ENCODE peak calls at places on chromosome 17, in four cellular contexts. K is breast epithelium, G is thoracic aorta, M is GM23338. Y is an unnamed sample.
A peak's percentile ranks its signal among the peaks of the same experiment; 100 is the strongest.

GRCh38 chr17:39099686-39100293 is 51.6 kb downstream of the PLXDC1 start:
- DNase-seq in K (no peak), G (no peak), M (no peak), Y (peak; percentile 39)

GRCh38 chr17:29212094-29212631 is 32.0 kb upstream of the MYO18A start:
- DNase-seq in K (no peak), M (no peak), G (no peak), Y (no peak)

GRCh38 chr17:7855643-7856080 is 796 bp downstream of the TMEM88 start:
- DNase-seq in G (no peak), K (no peak), M (no peak), Y (no peak)

GRCh38 chr17:29914819-29915537 is 15.1 kb downstream of the SSH2 start:
- DNase-seq in M (no peak), G (no peak), K (no peak), Y (no peak)

GRCh38 chr17:70636517-70637133 is 467.3 kb downstream of the KCNJ2 start:
- DNase-seq in M (peak; percentile 65), G (no peak), K (no peak), Y (peak; percentile 63)

GRCh38 chr17:17723354-17724261 is 42.4 kb downstream of the RAI1 start:
- DNase-seq in K (no peak), M (peak; percentile 71), G (no peak), Y (peak; percentile 69)

GRCh38 chr17:12789075-12789975 is at the start of gene ARHGAP44:
- DNase-seq in G (no peak), M (peak; percentile 89), K (peak; percentile 22), Y (peak; percentile 84)

GRCh38 chr17:11954961-11955360 is 42.3 kb downstream of the ZNF18 start:
- DNase-seq in K (no peak), M (no peak), G (no peak), Y (no peak)

GRCh38 chr17:52388941-52389340 is 230.4 kb upstream of the CA10 start:
- DNase-seq in G (no peak), K (no peak), M (no peak), Y (no peak)

GRCh38 chr17:40121191-40121885 is 433 bp upstream of the MSL1 start:
- DNase-seq in G (no peak), K (no peak), M (peak; percentile 56), Y (peak; percentile 70)

DNA sequence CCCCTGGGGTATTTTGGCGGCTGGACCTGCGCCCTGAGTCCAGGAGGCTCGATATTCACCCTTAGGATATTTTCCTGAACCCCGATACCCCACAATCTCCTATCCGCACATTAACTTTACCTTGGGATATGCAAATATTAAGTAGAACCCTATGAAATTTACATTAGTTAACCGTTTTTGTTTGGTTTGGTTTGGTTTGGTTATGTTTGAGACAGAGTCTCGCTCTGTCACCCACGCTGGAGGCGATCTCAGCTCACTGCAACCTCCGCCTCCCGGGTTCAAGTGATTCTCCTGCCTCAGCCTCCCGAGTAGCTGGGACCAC is 9.3 kb upstream of the NAGS start:
- DNase-seq in G (no peak), M (no peak), K (no peak), Y (no peak)
- TF ChIP-seq CTCF in G (no peak), M (no peak), K (no peak), Y (no peak)

GRCh38 chr17:50133769-50134099 is 3.8 kb upstream of the SAMD14 start:
- DNase-seq in G (no peak), M (peak; percentile 46), K (no peak), Y (no peak)

GRCh38 chr17:50133028-50133768 is 3.2 kb upstream of the SAMD14 start:
- DNase-seq in G (no peak), K (no peak), M (peak; percentile 53), Y (no peak)

GRCh38 chr17:50136096-50136687 is 6.2 kb upstream of the SAMD14 start:
- DNase-seq in G (no peak), K (no peak), M (no peak), Y (no peak)

GRCh38 chr17:50135316-50136095 is 5.5 kb upstream of the SAMD14 start:
- DNase-seq in K (no peak), M (no peak), G (no peak), Y (no peak)

GRCh38 chr17:50134206-50135110 is 4.5 kb upstream of the SAMD14 start:
- DNase-seq in M (no peak), G (no peak), K (no peak), Y (no peak)
- H3K4me1 ChIP-seq in M (peaks cover 27% of the 10 kb centered on the region), G (peaks cover 29% of the 10 kb centered on the region), K (peaks cover 9% of the 10 kb centered on the region), Y (peaks cover 9% of the 10 kb centered on the region)

GRCh38 chr17:77572065-77572601 is 386.4 kb upstream of the TNRC6C start:
- DNase-seq in M (no peak), K (no peak), G (no peak), Y (no peak)

GRCh38 chr17:77570565-77570898 is 388.0 kb upstream of the TNRC6C start:
- DNase-seq in K (no peak), G (no peak), M (no peak), Y (no peak)

GRCh38 chr17:77569846-77570564 is 388.5 kb upstream of the TNRC6C start:
- DNase-seq in K (no peak), G (no peak), M (no peak), Y (no peak)

GRCh38 chr17:77571562-77571981 is 386.9 kb upstream of the TNRC6C start:
- DNase-seq in K (no peak), M (no peak), G (no peak), Y (peak; percentile 66)

GRCh38 chr17:77571141-77571540 is 387.4 kb upstream of the TNRC6C start:
- DNase-seq in K (no peak), G (no peak), M (peak; percentile 39), Y (no peak)
- H3K4me3 ChIP-seq in K (no peak overlapping the region), G (peak overlapping the region; percentile 59), M (peak overlapping the region; percentile 28), Y (no peak overlapping the region)

DNA sequence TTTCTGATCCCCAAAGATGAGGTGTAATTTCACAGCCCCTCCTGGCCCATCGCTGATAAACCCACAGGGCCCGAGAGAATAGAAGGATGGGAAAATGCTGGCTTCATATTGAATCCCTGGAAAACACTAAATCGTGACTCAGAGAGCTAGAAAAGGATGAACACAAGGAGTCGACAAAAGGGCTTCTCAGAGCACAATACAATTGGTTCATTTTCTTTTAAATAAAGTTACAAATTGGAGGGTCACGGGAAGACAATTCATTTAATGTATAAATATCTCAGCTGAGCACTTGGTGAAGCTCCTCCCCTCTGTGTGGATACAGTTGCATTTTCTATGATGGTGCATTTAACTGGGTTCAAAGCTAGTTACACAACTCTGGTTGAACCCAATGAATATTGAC is 13.9 kb downstream of the TTYH2 start:
- DNase-seq in G (no peak), K (no peak), M (no peak), Y (no peak)
- TF ChIP-seq CTCF in G (no peak), K (no peak), M (no peak), Y (no peak)

DNA sequence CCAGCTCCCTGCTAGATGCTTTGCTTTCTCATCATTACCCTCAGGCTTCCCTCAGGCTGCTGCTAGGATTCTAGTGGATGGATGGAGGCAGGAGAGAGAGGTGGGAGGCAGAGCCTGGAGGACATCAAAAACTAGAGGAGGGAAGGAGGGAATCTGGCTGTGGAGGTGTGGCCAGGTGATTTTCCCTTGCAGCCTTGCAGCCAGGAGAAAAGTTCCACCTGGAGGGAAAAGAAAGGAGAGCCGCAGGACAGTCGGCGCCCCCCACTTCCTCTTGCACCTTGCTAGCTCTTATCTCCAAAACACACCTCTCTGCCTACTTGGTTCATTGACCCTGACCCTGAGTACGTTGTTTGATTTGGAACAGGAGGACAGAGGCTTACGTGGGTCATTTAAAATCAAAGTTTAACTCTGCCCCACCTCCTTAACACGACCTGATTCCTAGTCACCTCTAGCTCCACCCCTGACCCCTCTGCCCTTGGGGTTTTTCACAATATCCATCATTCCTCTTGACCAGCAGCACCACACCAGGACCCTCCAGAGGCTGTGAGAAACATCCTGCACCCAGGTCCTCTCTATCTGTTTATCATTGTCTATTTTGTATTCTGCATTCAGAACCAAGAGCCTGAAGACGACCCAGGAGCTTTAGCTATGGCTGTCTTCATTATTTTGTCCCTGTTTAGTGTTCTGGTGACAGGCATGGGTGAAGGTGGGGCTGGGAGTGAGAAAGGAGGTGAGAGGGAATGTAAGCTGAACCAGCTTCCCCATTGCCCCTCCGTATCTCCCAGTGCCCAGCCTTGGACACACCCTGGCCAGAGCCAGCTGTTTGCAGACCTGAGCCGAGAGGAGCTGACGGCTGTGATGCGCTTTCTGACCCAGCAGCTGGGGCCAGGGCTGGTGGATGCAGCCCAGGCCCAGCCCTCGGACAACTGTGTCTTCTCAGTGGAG is 15.9 kb downstream of the AOC3 start:
- DNase-seq in K (no peak), G (no peak), M (no peak), Y (no peak)
- H3K4me1 ChIP-seq in K (no peaks in the 10 kb centered on the region), G (no peaks in the 10 kb centered on the region), M (peaks cover 4% of the 10 kb centered on the region), Y (peaks cover 8% of the 10 kb centered on the region)

GRCh38 chr17:10583834-10584233 is 34.4 kb upstream of the MYH2 start:
- DNase-seq in G (no peak), M (no peak), K (no peak), Y (no peak)

GRCh38 chr17:10589553-10590145 is 40.2 kb upstream of the MYH2 start:
- DNase-seq in G (no peak), K (no peak), M (no peak), Y (no peak)

GRCh38 chr17:10585529-10585928 is 36.1 kb upstream of the MYH2 start:
- DNase-seq in G (no peak), M (no peak), K (no peak), Y (no peak)
- H3K4me3 ChIP-seq in G (no peak overlapping the region), M (no peak overlapping the region), K (no peak overlapping the region), Y (no peak overlapping the region)

GRCh38 chr17:44968225-44969143 is at the start of gene C1QL1:
- DNase-seq in M (peak; percentile 96), G (peak; percentile 49), K (peak; percentile 85), Y (peak; percentile 95)
- TF ChIP-seq CTCF in M (peak; percentile 59), G (no peak), K (no peak), Y (peak; percentile 17)

GRCh38 chr17:75704963-75705875 is 16.0 kb upstream of the ITGB4 start:
- DNase-seq in G (no peak), M (no peak), K (no peak), Y (no peak)
- H3K4me1 ChIP-seq in G (no peaks in the 10 kb centered on the region), M (no peaks in the 10 kb centered on the region), K (peaks cover 9% of the 10 kb centered on the region), Y (peaks cover under 1% of the 10 kb centered on the region)

GRCh38 chr17:74391771-74392170 is 24.5 kb downstream of the GPR142 start:
- DNase-seq in M (no peak), K (no peak), G (no peak), Y (no peak)
- H3K4me3 ChIP-seq in M (no peak overlapping the region), K (no peak overlapping the region), G (no peak overlapping the region), Y (no peak overlapping the region)

Y was measured in cardiac muscle cell.